ENCODE peak calls at places on chromosomes 1 and 21, in six cellular contexts. J is hepatocyte, V is PC-3, E is MM.1S, W is GM23338, Y is fibroblast of lung. T is an unnamed sample.

GRCh38 chr1:160070243-160071163 is 543 bp upstream of the KCNJ10 start:
- DNase-seq in Y (peak), W (peak), E (peak), V (peak), J (peak), T (peak)

GRCh38 chr1:160340866-160341265 is 2.2 kb downstream of the COPA start:
- DNase-seq in Y (no peak), W (no peak), E (no peak), J (no peak), V (no peak), T (peak)

GRCh38 chr1:211036701-211037494 is 97.0 kb downstream of the KCNH1 start:
- DNase-seq in J (peak), W (no peak), V (peak), E (no peak), Y (peak), T (peak)

GRCh38 chr1:204476563-204476962 is 18.0 kb downstream of the PIK3C2B start:
- DNase-seq in Y (no peak), V (no peak), E (no peak), J (no peak), W (no peak), T (no peak)

GRCh38 chr1:152977614-152978013 is 6.3 kb upstream of the SPRR1A start:
- DNase-seq in E (no peak), J (no peak), Y (no peak), V (no peak), W (no peak), T (no peak)

GRCh38 chr1:43207229-43207853 is 35.2 kb downstream of the CFAP57 start:
- DNase-seq in V (no peak), J (peak), E (no peak), Y (peak), W (no peak), T (peak)

GRCh38 chr1:173395762-173396161 is 81.4 kb upstream of the PRDX6 start:
- DNase-seq in J (no peak), W (no peak), Y (no peak), V (peak), E (no peak), T (no peak)

GRCh38 chr1:9181176-9181906 is 52.4 kb upstream of the GPR157 start:
- DNase-seq in J (peak), W (peak), Y (peak), V (peak), E (peak), T (peak)

GRCh38 chr1:1624443-1625403 is 7.2 kb upstream of the MMP23B start:
- DNase-seq in V (no peak), E (no peak), W (no peak), J (no peak), Y (no peak), T (no peak)

GRCh38 chr1:227885135-227885647 is 62.5 kb downstream of the WNT9A start:
- DNase-seq in W (no peak), V (no peak), J (peak), E (no peak), Y (no peak), T (no peak)

GRCh38 chr21:42107881-42108553 is 36.9 kb downstream of the UMODL1 start:
- DNase-seq in J (peak), W (peak), E (peak), V (peak), Y (peak), T (peak)

GRCh38 chr21:38756746-38757145 is 49.0 kb upstream of the ETS2 start:
- DNase-seq in Y (peak), E (no peak), V (peak), W (no peak), J (peak), T (peak)

GRCh38 chr1:5555853-5556252 is 436.4 kb downstream of the NPHP4 start:
- DNase-seq in E (no peak), J (no peak), Y (no peak), W (no peak), V (no peak), T (no peak)

GRCh38 chr1:5552787-5553484 is 439.3 kb downstream of the NPHP4 start:
- DNase-seq in E (no peak), J (no peak), W (no peak), V (no peak), Y (no peak), T (no peak)

GRCh38 chr1:5554784-5555183 is 437.4 kb downstream of the NPHP4 start:
- DNase-seq in Y (no peak), E (no peak), J (no peak), V (no peak), W (no peak), T (no peak)

GRCh38 chr1:5554111-5554510 is 438.1 kb downstream of the NPHP4 start:
- DNase-seq in Y (no peak), J (no peak), W (no peak), V (no peak), E (no peak), T (no peak)

GRCh38 chr1:5551274-5551966 is 440.8 kb downstream of the NPHP4 start:
- DNase-seq in W (no peak), E (no peak), V (peak), Y (no peak), J (peak), T (no peak)
- H3K27ac ChIP-seq in W (no peak), E (no peak), V (no peak), Y (no peak), J (no peak), T (no peak)

DNA sequence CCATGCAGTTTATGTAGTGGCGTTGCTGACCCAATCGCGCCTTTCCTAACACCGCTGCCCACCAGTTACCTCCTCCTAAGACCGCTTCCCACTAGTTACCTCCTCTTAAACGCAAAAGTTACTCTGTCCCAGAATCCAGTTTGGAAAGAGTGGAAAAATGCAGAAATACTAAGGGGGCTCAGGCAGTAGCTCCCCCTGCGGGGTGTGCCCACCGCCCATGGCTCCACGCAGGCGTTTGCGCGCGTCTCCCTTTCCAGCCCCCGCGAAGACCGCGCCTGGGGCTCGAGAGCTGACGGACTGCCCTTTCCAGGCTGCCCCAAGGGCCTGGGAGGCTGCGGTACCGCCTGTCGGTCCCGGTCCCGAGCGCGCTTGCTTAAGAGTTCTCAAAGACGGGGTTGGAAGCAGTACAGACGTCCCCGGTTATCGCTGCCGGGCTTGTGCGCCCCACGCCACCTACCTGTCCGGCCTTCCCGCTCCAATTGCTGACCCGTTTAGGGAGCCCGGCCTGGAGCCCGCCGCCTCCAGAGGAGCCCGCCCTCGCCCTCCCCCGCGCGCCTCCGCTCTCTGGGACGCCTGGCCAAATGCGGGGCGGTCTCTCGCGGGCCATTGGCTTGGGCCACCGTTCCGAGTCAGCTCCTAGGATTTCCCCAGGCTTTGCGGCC is 414.1 kb upstream of the ESRRG start:
- DNase-seq in Y (no peak), W (peak), J (no peak), V (no peak), E (no peak), T (no peak)
- TF ChIP-seq EZH2 in Y (no peak), W (peak), J (peak), V (no peak), E (no peak), T (peak)

DNA sequence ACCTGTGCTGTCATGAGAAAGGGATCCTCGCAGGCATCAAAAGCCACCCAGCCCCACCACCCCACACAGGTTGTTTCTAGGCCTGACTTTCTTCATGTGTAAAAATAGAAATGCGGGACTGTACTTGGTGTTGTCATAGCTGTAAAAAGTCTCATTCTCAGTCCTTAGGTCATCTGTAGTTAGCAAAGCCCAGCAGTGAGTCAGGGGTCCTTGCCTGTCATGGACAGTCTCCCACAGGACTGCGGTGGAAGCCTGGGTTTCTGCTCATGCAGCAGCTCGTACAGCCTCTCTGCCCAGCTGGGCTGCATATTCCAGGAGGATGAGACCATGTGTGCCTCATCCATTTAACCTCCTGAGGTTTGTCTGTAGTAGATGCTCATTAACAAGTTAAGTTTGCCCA is 58.2 kb downstream of the MRPS6 start:
- DNase-seq in W (no peak), Y (peak), V (no peak), E (no peak), J (no peak), T (peak)
- H3K27ac ChIP-seq in W (no peak), Y (no peak), V (no peak), E (no peak), J (peak), T (no peak)

GRCh38 chr1:167630568-167631385 is 745 bp downstream of the RCSD1 start:
- DNase-seq in E (peak), J (no peak), Y (no peak), V (no peak), W (no peak), T (no peak)

GRCh38 chr1:167631386-167631941 is 1.4 kb downstream of the RCSD1 start:
- DNase-seq in Y (no peak), E (no peak), W (no peak), V (no peak), J (no peak), T (no peak)

GRCh38 chr1:167628754-167629515 is 1.1 kb upstream of the RCSD1 start:
- DNase-seq in J (no peak), W (peak), V (no peak), E (no peak), Y (no peak), T (no peak)

GRCh38 chr1:167627865-167628641 is 2.0 kb upstream of the RCSD1 start:
- DNase-seq in W (no peak), V (peak), E (peak), J (no peak), Y (peak), T (no peak)

GRCh38 chr1:167629681-167630567 is at the start of gene RCSD1:
- DNase-seq in V (no peak), J (no peak), W (peak), E (peak), Y (peak), T (peak)
- TF ChIP-seq EZH2 in V (peak), J (peak), W (peak), E (no peak), Y (no peak), T (no peak)

GRCh38 chr1:180266275-180267210 is 36.5 kb downstream of the LHX4 start:
- DNase-seq in Y (no peak), V (no peak), W (no peak), J (no peak), E (no peak), T (no peak)
- H3K27ac ChIP-seq in Y (no peak), V (no peak), W (no peak), J (no peak), E (no peak), T (no peak)

GRCh38 chr1:4447778-4448360 is 206.5 kb upstream of the AJAP1 start:
- DNase-seq in E (no peak), W (no peak), Y (no peak), V (no peak), J (no peak), T (no peak)
- TF ChIP-seq EZH2 in E (no peak), W (no peak), Y (no peak), V (no peak), J (no peak), T (no peak)

T was measured in GM23248.